ENCODE peak calls at places on chromosomes 16 and 17, in five cellular contexts. U is SHP77; C is stimulated activated CD8-positive, alpha-beta memory T cell treated with anti-CD3 and anti-CD28 coated beads, Interleukin-15, amount 100 ng/mL, for 1 hour; R is retinal pigment epithelial cell; T is NCI-H774. D is an unnamed sample.
A peak's percentile ranks its signal among the peaks of the same experiment; 100 is the strongest.

GRCh38 chr16:69179255-69180010 is 7.5 kb upstream of the SNTB2 start:
- DNase-seq in C (no peak), T (no peak), U (peak; percentile 3), R (peak; percentile 62), D (no peak)

GRCh38 chr17:12928736-12929135 is 89.1 kb downstream of the ELAC2 start:
- DNase-seq in T (no peak), R (no peak), C (no peak), U (peak; percentile 21), D (no peak)

GRCh38 chr16:72905581-72905980 is 142.3 kb downstream of the ZFHX3 start:
- DNase-seq in C (no peak), R (no peak), U (no peak), T (no peak), D (no peak)

GRCh38 chr16:51763072-51763658 is 612.1 kb upstream of the SALL1 start:
- DNase-seq in C (no peak), T (peak; percentile 67), U (no peak), R (no peak), D (no peak)

GRCh38 chr17:42342242-42343008 is 45.8 kb downstream of the STAT3 start:
- DNase-seq in R (no peak), T (no peak), C (no peak), U (no peak), D (no peak)

GRCh38 chr17:11644265-11645212 is 46.3 kb downstream of the DNAH9 start:
- DNase-seq in U (peak; percentile 90), R (peak; percentile 7), T (peak; percentile 31), C (no peak), D (peak; percentile 78)

GRCh38 chr16:11224894-11225676 is 30.9 kb downstream of the SOCS1 start:
- DNase-seq in C (peak; percentile 43), R (no peak), U (no peak), T (no peak), D (no peak)

GRCh38 chr17:50918933-50919296 is 52.8 kb upstream of the TOB1 start:
- DNase-seq in T (no peak), C (no peak), U (no peak), R (no peak), D (no peak)

GRCh38 chr16:67158637-67159600 is 790 bp downstream of the TRADD start:
- DNase-seq in U (peak; percentile 24), C (peak; percentile 63), R (no peak), T (no peak), D (no peak)

GRCh38 chr17:50308666-50309065 is 34.4 kb downstream of the TMEM92 start:
- DNase-seq in C (no peak), T (no peak), R (no peak), U (no peak), D (no peak)

GRCh38 chr17:45575126-45575885 is 84.8 kb upstream of the PLEKHM1 start:
- DNase-seq in U (no peak), R (no peak), T (no peak), C (no peak), D (no peak)

GRCh38 chr16:57689772-57690558 is 4.6 kb upstream of the DRC7 start:
- DNase-seq in U (no peak), T (no peak), C (no peak), R (no peak), D (no peak)

GRCh38 chr17:13426991-13427390 is 174.7 kb downstream of the HS3ST3A1 start:
- DNase-seq in R (no peak), U (no peak), T (no peak), C (no peak), D (no peak)

GRCh38 chr17:54530398-54530797 is 370.3 kb upstream of the TOM1L1 start:
- DNase-seq in C (no peak), U (no peak), T (no peak), R (no peak), D (no peak)

GRCh38 chr16:67857547-67858233 is 10.2 kb upstream of the CENPT start:
- DNase-seq in T (peak; percentile 70), U (no peak), C (no peak), R (peak; percentile 64), D (no peak)

GRCh38 chr17:43842975-43843325 is 4.0 kb upstream of the CD300LG start:
- DNase-seq in U (no peak), R (no peak), C (no peak), T (no peak), D (no peak)

D was measured in NCI-H1048.